ENCODE peak calls at places on chromosomes 2 and 18, in four cellular contexts. One of them, this sample, is unnamed.

GRCh38 chr18:54267688-54268087 is 1.6 kb upstream of the POLI start:
- DNase-seq in breast epithelium: no peak
- DNase-seq in HepG2: no peak
- DNase-seq in stomach: no peak
- DNase-seq in this sample: no peak

GRCh38 chr2:235793163-235793752 is 299.4 kb downstream of the AGAP1 start:
- DNase-seq in breast epithelium: no peak
- DNase-seq in HepG2: peak
- DNase-seq in stomach: no peak
- DNase-seq in this sample: no peak

GRCh38 chr18:79598046-79598884 is 81.3 kb upstream of the CTDP1 start:
- DNase-seq in breast epithelium: no peak
- DNase-seq in HepG2: no peak
- DNase-seq in stomach: no peak
- DNase-seq in this sample: no peak

GRCh38 chr18:63131106-63131943 is 188.2 kb downstream of the BCL2 start:
- DNase-seq in breast epithelium: no peak
- DNase-seq in HepG2: peak
- DNase-seq in stomach: no peak
- DNase-seq in this sample: no peak

GRCh38 chr2:138507267-138507666 is 5.7 kb downstream of the SPOPL start:
- DNase-seq in breast epithelium: no peak
- DNase-seq in HepG2: peak
- DNase-seq in stomach: no peak
- DNase-seq in this sample: no peak

GRCh38 chr18:58618822-58619553 is 9.9 kb downstream of the ALPK2 start:
- DNase-seq in breast epithelium: no peak
- DNase-seq in HepG2: no peak
- DNase-seq in stomach: no peak
- DNase-seq in this sample: no peak

GRCh38 chr2:26314243-26314642 is 31.7 kb upstream of the SELENOI start:
- DNase-seq in breast epithelium: no peak
- DNase-seq in HepG2: peak
- DNase-seq in stomach: no peak
- DNase-seq in this sample: no peak

GRCh38 chr2:224261316-224261715 is 140.6 kb downstream of the FAM124B start:
- DNase-seq in breast epithelium: no peak
- DNase-seq in HepG2: no peak
- DNase-seq in stomach: no peak
- DNase-seq in this sample: no peak

GRCh38 chr2:18910843-18911242 is 321.5 kb upstream of the NT5C1B start:
- DNase-seq in breast epithelium: peak
- DNase-seq in HepG2: no peak
- DNase-seq in stomach: no peak
- DNase-seq in this sample: peak

GRCh38 chr2:288002-288742 is at the start of gene ALKAL2:
- DNase-seq in breast epithelium: no peak
- DNase-seq in HepG2: no peak
- DNase-seq in stomach: peak
- DNase-seq in this sample: no peak

GRCh38 chr2:5849596-5849995 is 157.4 kb downstream of the SOX11 start:
- DNase-seq in breast epithelium: no peak
- DNase-seq in HepG2: no peak
- DNase-seq in stomach: no peak
- DNase-seq in this sample: no peak

GRCh38 chr18:36593001-36593400 is 235.8 kb downstream of the TPGS2 start:
- DNase-seq in breast epithelium: no peak
- DNase-seq in HepG2: no peak
- DNase-seq in stomach: no peak
- DNase-seq in this sample: no peak

GRCh38 chr2:60479226-60480088 is 74.0 kb downstream of the BCL11A start:
- DNase-seq in breast epithelium: peak
- DNase-seq in HepG2: no peak
- DNase-seq in stomach: no peak
- DNase-seq in this sample: no peak

GRCh38 chr18:36058674-36059073 is 8.7 kb downstream of the RPRD1A start:
- DNase-seq in breast epithelium: no peak
- DNase-seq in HepG2: no peak
- DNase-seq in stomach: no peak
- DNase-seq in this sample: no peak

GRCh38 chr2:11515441-11516071 is 18.3 kb upstream of the GREB1 start:
- DNase-seq in breast epithelium: no peak
- DNase-seq in HepG2: no peak
- DNase-seq in stomach: no peak
- DNase-seq in this sample: no peak

GRCh38 chr2:64941143-64941542 is 48.1 kb upstream of the SLC1A4 start:
- DNase-seq in breast epithelium: no peak
- DNase-seq in HepG2: no peak
- DNase-seq in stomach: no peak
- DNase-seq in this sample: no peak

GRCh38 chr2:9739508-9739907 is 103.8 kb upstream of the TAF1B start:
- DNase-seq in breast epithelium: no peak
- DNase-seq in HepG2: no peak
- DNase-seq in stomach: peak
- DNase-seq in this sample: no peak

GRCh38 chr18:76131738-76132137 is 363.3 kb downstream of the ZNF516 start:
- DNase-seq in breast epithelium: no peak
- DNase-seq in HepG2: no peak
- DNase-seq in stomach: no peak
- DNase-seq in this sample: no peak

GRCh38 chr2:188852752-188853151 is 121.4 kb upstream of the COL3A1 start:
- DNase-seq in breast epithelium: no peak
- DNase-seq in HepG2: no peak
- DNase-seq in stomach: no peak
- DNase-seq in this sample: no peak

GRCh38 chr2:172826522-172826921 is 90.9 kb downstream of the RAPGEF4 start:
- DNase-seq in breast epithelium: no peak
- DNase-seq in HepG2: no peak
- DNase-seq in stomach: no peak
- DNase-seq in this sample: no peak

GRCh38 chr18:60090170-60090569 is 190.4 kb downstream of the PMAIP1 start:
- DNase-seq in breast epithelium: no peak
- DNase-seq in HepG2: no peak
- DNase-seq in stomach: no peak
- DNase-seq in this sample: no peak

GRCh38 chr2:152050915-152051314 is 47.9 kb downstream of the CACNB4 start:
- DNase-seq in breast epithelium: no peak
- DNase-seq in HepG2: no peak
- DNase-seq in stomach: no peak
- DNase-seq in this sample: no peak

GRCh38 chr2:181742908-181743722 is 62.8 kb upstream of the NEUROD1 start:
- DNase-seq in breast epithelium: no peak
- DNase-seq in HepG2: peak
- DNase-seq in stomach: peak
- DNase-seq in this sample: peak

GRCh38 chr18:21997207-21998143 is 171.9 kb upstream of the GATA6 start:
- DNase-seq in breast epithelium: no peak
- DNase-seq in HepG2: peak
- DNase-seq in stomach: no peak
- DNase-seq in this sample: peak

GRCh38 chr2:172082105-172082943 is 3.0 kb upstream of the DLX1 start:
- DNase-seq in breast epithelium: no peak
- DNase-seq in HepG2: no peak
- DNase-seq in stomach: no peak
- DNase-seq in this sample: no peak

GRCh38 chr2:100019499-100019898 is 122.9 kb downstream of the AFF3 start:
- DNase-seq in breast epithelium: no peak
- DNase-seq in HepG2: no peak
- DNase-seq in stomach: no peak
- DNase-seq in this sample: no peak

GRCh38 chr2:96957299-96957698 is 29.1 kb downstream of the FAM178B start:
- DNase-seq in breast epithelium: no peak
- DNase-seq in HepG2: no peak
- DNase-seq in stomach: no peak
- DNase-seq in this sample: no peak

GRCh38 chr2:230423851-230424458 is 8.0 kb downstream of the SP100 start:
- DNase-seq in breast epithelium: no peak
- DNase-seq in HepG2: peak
- DNase-seq in stomach: peak
- DNase-seq in this sample: no peak

GRCh38 chr2:111663471-111663951 is 220.5 kb downstream of the ANAPC1 start:
- DNase-seq in breast epithelium: no peak
- DNase-seq in HepG2: peak
- DNase-seq in stomach: no peak
- DNase-seq in this sample: no peak

GRCh38 chr2:46181306-46181705 is 115.9 kb upstream of the EPAS1 start:
- DNase-seq in breast epithelium: no peak
- DNase-seq in HepG2: no peak
- DNase-seq in stomach: no peak
- DNase-seq in this sample: no peak

GRCh38 chr2:47226124-47227040 is 71.3 kb upstream of the STPG4 start:
- DNase-seq in breast epithelium: no peak
- DNase-seq in HepG2: peak
- DNase-seq in stomach: no peak
- DNase-seq in this sample: no peak

GRCh38 chr2:138182276-138182675 is 218.0 kb downstream of the HNMT start:
- DNase-seq in breast epithelium: no peak
- DNase-seq in HepG2: no peak
- DNase-seq in stomach: no peak
- DNase-seq in this sample: no peak

GRCh38 chr2:144830543-144830942 is 310.6 kb upstream of the ZEB2 start:
- DNase-seq in breast epithelium: no peak
- DNase-seq in HepG2: no peak
- DNase-seq in stomach: no peak
- DNase-seq in this sample: no peak

GRCh38 chr18:72700961-72701710 is 157.0 kb upstream of the CBLN2 start:
- DNase-seq in breast epithelium: no peak
- DNase-seq in HepG2: peak
- DNase-seq in stomach: no peak
- DNase-seq in this sample: no peak

GRCh38 chr2:8427211-8427610 is 254.6 kb upstream of the ID2 start:
- DNase-seq in breast epithelium: no peak
- DNase-seq in HepG2: no peak
- DNase-seq in stomach: no peak
- DNase-seq in this sample: no peak

GRCh38 chr2:20507166-20507692 is 60.4 kb downstream of the RHOB start:
- DNase-seq in breast epithelium: no peak
- DNase-seq in HepG2: no peak
- DNase-seq in stomach: no peak
- DNase-seq in this sample: no peak

GRCh38 chr18:79493211-79493800 is 97.6 kb downstream of the NFATC1 start:
- DNase-seq in breast epithelium: no peak
- DNase-seq in HepG2: no peak
- DNase-seq in stomach: no peak
- DNase-seq in this sample: no peak

GRCh38 chr2:227325824-227326195 is 759 bp downstream of the MFF start:
- DNase-seq in breast epithelium: no peak
- DNase-seq in HepG2: peak
- DNase-seq in stomach: peak
- DNase-seq in this sample: no peak

GRCh38 chr2:227323818-227324217 is 1.2 kb upstream of the MFF start:
- DNase-seq in breast epithelium: no peak
- DNase-seq in HepG2: no peak
- DNase-seq in stomach: no peak
- DNase-seq in this sample: no peak

GRCh38 chr2:227326783-227327182 is 1.7 kb downstream of the MFF start:
- DNase-seq in breast epithelium: no peak
- DNase-seq in HepG2: no peak
- DNase-seq in stomach: no peak
- DNase-seq in this sample: no peak

GRCh38 chr2:227324671-227325055 is 388 bp upstream of the MFF start:
- DNase-seq in breast epithelium: no peak
- DNase-seq in HepG2: no peak
- DNase-seq in stomach: no peak
- DNase-seq in this sample: peak

GRCh38 chr2:227325056-227325823 is at the start of gene MFF:
- DNase-seq in breast epithelium: peak
- DNase-seq in HepG2: peak
- DNase-seq in stomach: peak
- DNase-seq in this sample: peak
- TF ChIP-seq POLR2A in breast epithelium: peak
- TF ChIP-seq POLR2A in HepG2: peak
- TF ChIP-seq POLR2A in stomach: no peak
- TF ChIP-seq POLR2A in this sample: peak

DNA sequence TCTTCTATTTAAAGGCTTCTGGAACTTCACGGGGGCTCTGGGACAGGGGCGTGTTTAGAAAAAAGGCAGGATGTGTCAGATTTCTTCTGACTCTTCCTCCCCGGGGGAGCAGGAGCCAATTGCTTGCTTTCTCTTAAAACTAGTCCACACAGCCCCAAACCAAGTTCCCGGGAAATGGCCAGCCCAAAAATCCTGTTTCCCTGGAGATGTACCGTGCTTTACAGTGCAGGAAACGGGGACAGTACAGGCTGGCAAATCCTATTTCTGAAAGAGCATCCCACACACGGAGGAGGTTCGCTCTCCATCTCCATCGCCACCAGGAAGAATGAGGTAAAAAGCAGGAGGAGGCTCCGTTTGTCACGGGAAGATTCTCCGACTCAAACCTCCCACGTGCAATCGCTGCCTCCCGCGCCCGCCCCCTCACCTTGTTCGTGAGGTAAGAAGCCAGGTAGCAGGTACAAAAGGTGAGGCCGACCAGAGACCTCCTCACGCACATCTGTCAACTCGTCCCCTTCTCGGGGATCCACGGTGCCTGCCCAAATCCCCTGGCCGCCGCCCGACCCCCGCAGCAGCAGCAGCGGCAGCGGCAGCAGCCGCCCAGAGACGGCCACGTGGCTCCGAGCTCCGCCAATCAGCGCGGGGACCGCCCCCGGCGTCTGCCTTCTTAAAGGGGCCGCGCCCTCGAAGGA is 15.6 kb upstream of the RIOK3 start:
- DNase-seq in breast epithelium: peak
- DNase-seq in HepG2: peak
- DNase-seq in stomach: peak
- DNase-seq in this sample: peak
- TF ChIP-seq POLR2A in breast epithelium: no peak
- TF ChIP-seq POLR2A in HepG2: peak
- TF ChIP-seq POLR2A in stomach: no peak
- TF ChIP-seq POLR2A in this sample: no peak

GRCh38 chr2:98455494-98455976 is 10.9 kb downstream of the INPP4A start:
- DNase-seq in breast epithelium: no peak
- DNase-seq in HepG2: no peak
- DNase-seq in stomach: no peak
- DNase-seq in this sample: no peak
- TF ChIP-seq POLR2A in breast epithelium: no peak
- TF ChIP-seq POLR2A in HepG2: no peak
- TF ChIP-seq POLR2A in stomach: no peak
- TF ChIP-seq POLR2A in this sample: no peak

DNA sequence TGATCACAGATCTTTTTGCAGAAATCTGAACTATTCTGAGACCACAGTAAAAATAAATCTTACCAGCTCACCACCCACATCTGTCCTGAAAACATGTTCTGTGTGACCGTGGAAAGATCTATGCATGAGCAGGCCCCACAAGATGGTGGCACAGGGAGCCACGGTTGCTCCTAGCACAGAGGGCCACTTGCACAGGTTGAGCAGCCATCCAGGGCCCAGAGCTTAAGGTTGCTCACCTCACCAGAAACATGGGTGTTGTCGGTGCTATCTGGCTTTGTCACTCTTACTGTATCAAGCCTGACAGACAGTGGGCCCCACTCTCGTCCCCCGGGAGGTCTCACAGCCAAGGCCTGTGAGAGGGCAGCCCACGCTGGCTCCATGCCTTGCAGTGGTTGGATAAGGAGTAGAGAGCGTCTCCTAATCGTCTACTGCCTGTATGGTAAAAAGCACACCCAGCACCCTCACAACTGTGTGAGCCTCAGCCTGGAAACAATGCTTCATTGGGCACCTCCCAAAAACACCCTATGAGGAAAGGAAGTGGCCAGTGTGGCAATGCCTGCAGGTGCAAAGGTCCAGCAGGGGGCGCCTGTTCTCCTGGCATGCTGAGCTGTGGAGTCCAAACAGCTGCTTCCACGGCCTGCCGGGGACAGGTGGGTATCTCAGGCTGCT is 19.6 kb downstream of the TUBB6 start:
- DNase-seq in breast epithelium: no peak
- DNase-seq in HepG2: peak
- DNase-seq in stomach: peak
- DNase-seq in this sample: peak
- TF ChIP-seq POLR2A in breast epithelium: no peak
- TF ChIP-seq POLR2A in HepG2: no peak
- TF ChIP-seq POLR2A in stomach: no peak
- TF ChIP-seq POLR2A in this sample: no peak

This sample was measured in HCT116.